ENCODE peak calls at places on chromosomes 2 and 18, in six cellular contexts. H is memory B cell, M is sigmoid colon, V is EL, I is M059J, X is ureter. G is an unnamed sample.
A peak's percentile ranks its signal among the peaks of the same experiment; 100 is the strongest.

GRCh38 chr2:5190023-5190422 is 502.2 kb upstream of the SOX11 start:
- DNase-seq in H (no peak), M (no peak), V (no peak), I (no peak), X (no peak), G (no peak)

GRCh38 chr2:39218401-39218800 is 25.4 kb downstream of the CDKL4 start:
- DNase-seq in H (no peak), M (no peak), V (no peak), I (no peak), X (no peak), G (no peak)

GRCh38 chr2:69053416-69053965 is 40.5 kb downstream of the ANTXR1 start:
- DNase-seq in H (no peak), M (no peak), V (no peak), I (no peak), X (no peak), G (no peak)

GRCh38 chr2:240259201-240259923 is 118.9 kb upstream of the OTOS start:
- DNase-seq in H (no peak), M (peak; percentile 78), V (no peak), I (no peak), X (peak; percentile 67), G (no peak)

GRCh38 chr2:101655941-101656422 is 41.5 kb upstream of the MAP4K4 start:
- DNase-seq in H (no peak), M (peak; percentile 81), V (no peak), I (peak; percentile 14), X (no peak), G (no peak)

GRCh38 chr2:85611217-85611704 is 605 bp downstream of the C2orf68 start:
- DNase-seq in H (no peak), M (no peak), V (peak; percentile 23), I (no peak), X (no peak), G (no peak)

GRCh38 chr2:211836409-211836808 is 702.2 kb downstream of the ERBB4 start:
- DNase-seq in H (no peak), M (no peak), V (no peak), I (no peak), X (no peak), G (no peak)

GRCh38 chr2:209901187-209901586 is 101.3 kb upstream of the RPE start:
- DNase-seq in H (no peak), M (no peak), V (no peak), I (no peak), X (no peak), G (no peak)

GRCh38 chr18:75123113-75123512 is 85.8 kb downstream of the PTGR3 start:
- DNase-seq in H (no peak), M (no peak), V (no peak), I (no peak), X (peak; percentile 20), G (no peak)

GRCh38 chr2:112343827-112344585 is 68.6 kb downstream of the ZC3H6 start:
- DNase-seq in H (no peak), M (no peak), V (no peak), I (no peak), X (no peak), G (no peak)

GRCh38 chr2:46650556-46651001 is 171.2 kb downstream of the TMEM247 start:
- DNase-seq in H (peak; percentile 73), M (peak; percentile 81), V (peak; percentile 80), I (peak; percentile 75), X (peak; percentile 77), G (peak; percentile 71)

GRCh38 chr18:52992041-52992440 is 652.0 kb downstream of the DCC start:
- DNase-seq in H (no peak), M (no peak), V (no peak), I (no peak), X (no peak), G (no peak)

GRCh38 chr18:63457987-63458386 is 18.8 kb upstream of the SERPINB5 start:
- DNase-seq in H (no peak), M (no peak), V (no peak), I (no peak), X (no peak), G (no peak)

GRCh38 chr2:74864728-74865722 is 31.1 kb downstream of the HK2 start:
- DNase-seq in H (no peak), M (no peak), V (peak; percentile 82), I (peak; percentile 96), X (no peak), G (no peak)

GRCh38 chr18:3624818-3625716 is 175.1 kb downstream of the TGIF1 start:
- DNase-seq in H (no peak), M (peak; percentile 72), V (peak; percentile 97), I (peak; percentile 97), X (no peak), G (peak; percentile 90)

GRCh38 chr2:10339647-10340592 is 37.2 kb downstream of the HPCAL1 start:
- DNase-seq in H (no peak), M (no peak), V (no peak), I (peak; percentile 33), X (no peak), G (no peak)

GRCh38 chr18:32280911-32281310 is 91.1 kb downstream of the MEP1B start:
- DNase-seq in H (no peak), M (no peak), V (no peak), I (no peak), X (no peak), G (no peak)

GRCh38 chr18:13889661-13890060 is 25.7 kb downstream of the MC2R start:
- DNase-seq in H (no peak), M (no peak), V (no peak), I (peak; percentile 64), X (no peak), G (no peak)

GRCh38 chr2:161122772-161123530 is 37.3 kb upstream of the TANK start:
- DNase-seq in H (no peak), M (peak; percentile 75), V (peak; percentile 90), I (peak; percentile 88), X (peak; percentile 57), G (peak; percentile 89)

GRCh38 chr2:130388221-130388907 is 32.5 kb downstream of the PTPN18 start:
- DNase-seq in H (no peak), M (peak; percentile 34), V (no peak), I (no peak), X (no peak), G (no peak)

GRCh38 chr2:19120941-19121750 is 237.3 kb downstream of the OSR1 start:
- DNase-seq in H (no peak), M (no peak), V (peak; percentile 92), I (peak; percentile 96), X (no peak), G (peak; percentile 88)

GRCh38 chr2:197828464-197829135 is 24.2 kb downstream of the PLCL1 start:
- DNase-seq in H (no peak), M (no peak), V (no peak), I (no peak), X (no peak), G (no peak)

GRCh38 chr2:63539416-63540162 is 48.7 kb downstream of the WDPCP start:
- DNase-seq in H (no peak), M (no peak), V (no peak), I (no peak), X (no peak), G (no peak)

GRCh38 chr18:52394602-52395001 is 54.6 kb downstream of the DCC start:
- DNase-seq in H (no peak), M (no peak), V (no peak), I (no peak), X (no peak), G (no peak)

GRCh38 chr2:47803363-47803762 is 20.4 kb downstream of the MSH6 start:
- DNase-seq in H (no peak), M (no peak), V (no peak), I (no peak), X (no peak), G (no peak)

GRCh38 chr2:667332-668000 is 9.7 kb downstream of the TMEM18 start:
- DNase-seq in H (no peak), M (no peak), V (peak; percentile 69), I (peak; percentile 65), X (no peak), G (peak; percentile 71)